ENCODE peak calls at places on chromosomes 5 and 9, in six cellular contexts. One of them, this sample, is unnamed.

GRCh38 chr9:97958812-97959511 is 21.0 kb upstream of the HEMGN start:
- DNase-seq in left ventricle myocardium inferior: no peak
- DNase-seq in fibroblast of mammary gland: peak; percentile 71
- DNase-seq in IMR-90: peak; percentile 93
- DNase-seq in BE2C: no peak
- DNase-seq in brain microvascular endothelial cell: peak; percentile 25
- DNase-seq in this sample: no peak

GRCh38 chr5:7690557-7690956 is 160.4 kb downstream of the CFAP90 start:
- DNase-seq in IMR-90: no peak
- DNase-seq in fibroblast of mammary gland: no peak
- DNase-seq in left ventricle myocardium inferior: no peak
- DNase-seq in brain microvascular endothelial cell: no peak
- DNase-seq in BE2C: no peak
- DNase-seq in this sample: no peak

GRCh38 chr9:77554706-77555105 is 93.4 kb downstream of the GNA14 start:
- DNase-seq in BE2C: no peak
- DNase-seq in fibroblast of mammary gland: no peak
- DNase-seq in IMR-90: no peak
- DNase-seq in left ventricle myocardium inferior: no peak
- DNase-seq in brain microvascular endothelial cell: no peak
- DNase-seq in this sample: no peak

GRCh38 chr5:169626779-169627178 is 10.3 kb upstream of the DOCK2 start:
- DNase-seq in BE2C: no peak
- DNase-seq in IMR-90: peak; percentile 95
- DNase-seq in fibroblast of mammary gland: peak; percentile 94
- DNase-seq in left ventricle myocardium inferior: no peak
- DNase-seq in brain microvascular endothelial cell: peak; percentile 86
- DNase-seq in this sample: no peak

GRCh38 chr9:108673386-108673785 is 182.4 kb downstream of the ACTL7B start:
- DNase-seq in brain microvascular endothelial cell: peak; percentile 5
- DNase-seq in BE2C: no peak
- DNase-seq in fibroblast of mammary gland: peak; percentile 58
- DNase-seq in IMR-90: no peak
- DNase-seq in left ventricle myocardium inferior: no peak
- DNase-seq in this sample: no peak

GRCh38 chr5:139651502-139651862 is 3.3 kb downstream of the CXXC5 start:
- DNase-seq in IMR-90: no peak
- DNase-seq in BE2C: no peak
- DNase-seq in brain microvascular endothelial cell: no peak
- DNase-seq in fibroblast of mammary gland: peak; percentile 46
- DNase-seq in left ventricle myocardium inferior: peak; percentile 13
- DNase-seq in this sample: no peak

GRCh38 chr5:7811715-7812114 is 39.2 kb downstream of the CFAP90 start:
- DNase-seq in fibroblast of mammary gland: no peak
- DNase-seq in BE2C: no peak
- DNase-seq in brain microvascular endothelial cell: no peak
- DNase-seq in IMR-90: no peak
- DNase-seq in left ventricle myocardium inferior: no peak
- DNase-seq in this sample: no peak

GRCh38 chr5:2017540-2018389 is 135.0 kb upstream of the IRX4 start:
- DNase-seq in BE2C: no peak
- DNase-seq in IMR-90: peak; percentile 10
- DNase-seq in brain microvascular endothelial cell: peak; percentile 17
- DNase-seq in left ventricle myocardium inferior: no peak
- DNase-seq in fibroblast of mammary gland: peak; percentile 30
- DNase-seq in this sample: no peak

GRCh38 chr9:90552317-90552716 is 90.3 kb downstream of the DIRAS2 start:
- DNase-seq in brain microvascular endothelial cell: no peak
- DNase-seq in IMR-90: no peak
- DNase-seq in BE2C: no peak
- DNase-seq in fibroblast of mammary gland: no peak
- DNase-seq in left ventricle myocardium inferior: no peak
- DNase-seq in this sample: no peak

GRCh38 chr9:7185612-7186011 is 427.8 kb downstream of the KDM4C start:
- DNase-seq in brain microvascular endothelial cell: peak; percentile 87
- DNase-seq in BE2C: no peak
- DNase-seq in IMR-90: peak; percentile 90
- DNase-seq in fibroblast of mammary gland: peak; percentile 83
- DNase-seq in left ventricle myocardium inferior: no peak
- DNase-seq in this sample: no peak

GRCh38 chr9:28925184-28925583 is 1351.9 kb upstream of the C9orf72 start:
- DNase-seq in BE2C: no peak
- DNase-seq in brain microvascular endothelial cell: no peak
- DNase-seq in fibroblast of mammary gland: no peak
- DNase-seq in IMR-90: no peak
- DNase-seq in left ventricle myocardium inferior: no peak
- DNase-seq in this sample: no peak

GRCh38 chr9:33524431-33524947 is 438 bp downstream of the ANKRD18B start:
- DNase-seq in brain microvascular endothelial cell: no peak
- DNase-seq in left ventricle myocardium inferior: no peak
- DNase-seq in IMR-90: no peak
- DNase-seq in fibroblast of mammary gland: no peak
- DNase-seq in BE2C: peak; percentile 34
- DNase-seq in this sample: no peak

GRCh38 chr9:136075881-136076678 is 19.0 kb downstream of the NACC2 start:
- DNase-seq in fibroblast of mammary gland: no peak
- DNase-seq in IMR-90: no peak
- DNase-seq in BE2C: no peak
- DNase-seq in left ventricle myocardium inferior: no peak
- DNase-seq in brain microvascular endothelial cell: no peak
- DNase-seq in this sample: peak; percentile 79

GRCh38 chr9:81824802-81825770 is 103.1 kb upstream of the SPATA31D4 start:
- DNase-seq in IMR-90: no peak
- DNase-seq in fibroblast of mammary gland: no peak
- DNase-seq in left ventricle myocardium inferior: no peak
- DNase-seq in BE2C: no peak
- DNase-seq in brain microvascular endothelial cell: no peak
- DNase-seq in this sample: no peak

GRCh38 chr9:127368852-127369402 is 28.0 kb upstream of the SLC2A8 start:
- DNase-seq in fibroblast of mammary gland: no peak
- DNase-seq in IMR-90: no peak
- DNase-seq in brain microvascular endothelial cell: no peak
- DNase-seq in left ventricle myocardium inferior: no peak
- DNase-seq in BE2C: no peak
- DNase-seq in this sample: no peak

GRCh38 chr5:14016549-14016948 is 72.1 kb upstream of the DNAH5 start:
- DNase-seq in brain microvascular endothelial cell: no peak
- DNase-seq in left ventricle myocardium inferior: no peak
- DNase-seq in fibroblast of mammary gland: no peak
- DNase-seq in BE2C: no peak
- DNase-seq in IMR-90: no peak
- DNase-seq in this sample: no peak

GRCh38 chr9:137148661-137149060 is 9.7 kb downstream of the GRIN1 start:
- DNase-seq in brain microvascular endothelial cell: no peak
- DNase-seq in IMR-90: no peak
- DNase-seq in BE2C: peak; percentile 11
- DNase-seq in left ventricle myocardium inferior: no peak
- DNase-seq in fibroblast of mammary gland: no peak
- DNase-seq in this sample: no peak

GRCh38 chr5:14204785-14205321 is 61.7 kb downstream of the TRIO start:
- DNase-seq in fibroblast of mammary gland: peak; percentile 87
- DNase-seq in BE2C: peak; percentile 37
- DNase-seq in brain microvascular endothelial cell: peak; percentile 83
- DNase-seq in IMR-90: peak; percentile 82
- DNase-seq in left ventricle myocardium inferior: peak; percentile 29
- DNase-seq in this sample: peak; percentile 51

GRCh38 chr5:159156839-159157238 is 52.5 kb downstream of the RNF145 start:
- DNase-seq in left ventricle myocardium inferior: no peak
- DNase-seq in IMR-90: peak; percentile 83
- DNase-seq in brain microvascular endothelial cell: peak; percentile 68
- DNase-seq in BE2C: peak; percentile 45
- DNase-seq in fibroblast of mammary gland: peak; percentile 83
- DNase-seq in this sample: no peak

GRCh38 chr9:85142461-85143401 is 473.2 kb downstream of the NTRK2 start:
- DNase-seq in IMR-90: no peak
- DNase-seq in BE2C: no peak
- DNase-seq in left ventricle myocardium inferior: peak; percentile 31
- DNase-seq in brain microvascular endothelial cell: no peak
- DNase-seq in fibroblast of mammary gland: peak; percentile 2
- DNase-seq in this sample: no peak

GRCh38 chr5:122701640-122702523 is 73.0 kb upstream of the SNX2 start:
- DNase-seq in BE2C: no peak
- DNase-seq in fibroblast of mammary gland: no peak
- DNase-seq in left ventricle myocardium inferior: no peak
- DNase-seq in brain microvascular endothelial cell: no peak
- DNase-seq in IMR-90: no peak
- DNase-seq in this sample: no peak

GRCh38 chr5:73774924-73775323 is 148.9 kb downstream of the ARHGEF28 start:
- DNase-seq in left ventricle myocardium inferior: no peak
- DNase-seq in BE2C: no peak
- DNase-seq in brain microvascular endothelial cell: no peak
- DNase-seq in fibroblast of mammary gland: no peak
- DNase-seq in IMR-90: no peak
- DNase-seq in this sample: no peak

GRCh38 chr5:54764102-54764501 is 221.3 kb downstream of the ESM1 start:
- DNase-seq in IMR-90: no peak
- DNase-seq in brain microvascular endothelial cell: no peak
- DNase-seq in left ventricle myocardium inferior: no peak
- DNase-seq in fibroblast of mammary gland: no peak
- DNase-seq in BE2C: no peak
- DNase-seq in this sample: no peak

GRCh38 chr5:139138790-139139189 is 59.4 kb downstream of the SIL1 start:
- DNase-seq in brain microvascular endothelial cell: peak; percentile 32
- DNase-seq in left ventricle myocardium inferior: peak; percentile 33
- DNase-seq in BE2C: no peak
- DNase-seq in fibroblast of mammary gland: peak; percentile 50
- DNase-seq in IMR-90: peak; percentile 56
- DNase-seq in this sample: no peak

GRCh38 chr5:169265888-169266287 is 35.1 kb downstream of the SLIT3 start:
- DNase-seq in left ventricle myocardium inferior: no peak
- DNase-seq in brain microvascular endothelial cell: no peak
- DNase-seq in fibroblast of mammary gland: peak; percentile 20
- DNase-seq in IMR-90: peak; percentile 2
- DNase-seq in BE2C: no peak
- DNase-seq in this sample: no peak

GRCh38 chr9:117335797-117336435 is 78.9 kb downstream of the ASTN2 start:
- DNase-seq in IMR-90: no peak
- DNase-seq in fibroblast of mammary gland: no peak
- DNase-seq in BE2C: no peak
- DNase-seq in left ventricle myocardium inferior: no peak
- DNase-seq in brain microvascular endothelial cell: no peak
- DNase-seq in this sample: no peak

GRCh38 chr9:110575952-110576351 is 3.6 kb downstream of the SVEP1 start:
- DNase-seq in BE2C: no peak
- DNase-seq in left ventricle myocardium inferior: no peak
- DNase-seq in brain microvascular endothelial cell: no peak
- DNase-seq in IMR-90: no peak
- DNase-seq in fibroblast of mammary gland: no peak
- DNase-seq in this sample: no peak

GRCh38 chr5:172905771-172906170 is 53.5 kb upstream of the RPL26L1 start:
- DNase-seq in brain microvascular endothelial cell: no peak
- DNase-seq in left ventricle myocardium inferior: no peak
- DNase-seq in fibroblast of mammary gland: no peak
- DNase-seq in BE2C: no peak
- DNase-seq in IMR-90: no peak
- DNase-seq in this sample: no peak

GRCh38 chr9:12819436-12820185 is 44.8 kb downstream of the LURAP1L start:
- DNase-seq in fibroblast of mammary gland: peak; percentile 69
- DNase-seq in brain microvascular endothelial cell: no peak
- DNase-seq in IMR-90: no peak
- DNase-seq in left ventricle myocardium inferior: no peak
- DNase-seq in BE2C: peak; percentile 49
- DNase-seq in this sample: no peak

DNA sequence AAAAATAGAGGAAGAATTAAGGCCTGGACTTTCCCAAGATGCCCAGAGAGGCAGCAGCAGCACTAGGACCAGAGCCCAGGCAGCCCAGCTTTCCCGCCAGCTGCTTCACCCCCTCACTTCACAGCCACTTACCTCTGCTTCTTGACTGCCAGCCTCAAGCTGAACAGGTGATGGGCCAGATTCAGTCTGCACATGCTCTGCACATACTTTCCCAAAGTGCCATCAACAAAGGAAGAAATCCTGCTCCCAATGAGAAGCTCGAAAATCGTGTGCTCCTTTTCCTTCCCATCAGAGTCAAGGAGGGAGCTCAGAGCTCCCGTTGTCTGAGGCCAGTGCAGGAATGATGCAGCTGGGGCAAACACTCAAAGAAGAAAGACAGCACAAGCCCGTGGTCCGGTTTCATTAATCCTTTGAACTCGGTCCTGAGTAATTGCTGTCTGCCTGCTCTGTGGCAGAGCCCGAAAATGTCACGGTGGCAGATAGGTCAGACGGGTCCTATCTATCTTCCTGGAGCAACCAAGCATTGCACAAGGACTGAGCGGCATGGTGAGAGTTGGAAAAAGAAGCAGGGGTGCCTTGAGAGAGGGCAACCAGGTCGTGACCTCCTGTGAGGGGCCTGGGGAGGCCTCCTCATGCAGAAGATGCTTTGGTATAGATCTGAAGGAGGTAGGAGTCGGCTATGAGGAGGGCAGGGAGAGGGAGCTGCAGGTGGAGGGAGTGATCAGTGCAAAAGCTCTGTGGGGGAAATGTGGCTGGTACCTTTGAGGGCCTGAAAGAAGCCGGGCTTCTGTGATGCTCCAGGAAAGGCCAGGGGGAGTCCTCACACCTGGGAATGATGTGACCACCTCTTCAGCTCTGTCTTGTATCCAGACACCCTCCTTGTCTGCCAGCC is 3.8 kb upstream of the SLC25A48 start:
- DNase-seq in brain microvascular endothelial cell: no peak
- DNase-seq in BE2C: no peak
- DNase-seq in left ventricle myocardium inferior: no peak
- DNase-seq in IMR-90: no peak
- DNase-seq in fibroblast of mammary gland: no peak
- DNase-seq in this sample: no peak
- TF ChIP-seq CTCF in brain microvascular endothelial cell: no peak
- TF ChIP-seq CTCF in BE2C: no peak
- TF ChIP-seq CTCF in left ventricle myocardium inferior: no peak
- TF ChIP-seq CTCF in IMR-90: no peak
- TF ChIP-seq CTCF in fibroblast of mammary gland: no peak
- TF ChIP-seq CTCF in this sample: peak; percentile 36

GRCh38 chr5:157294692-157295091 is 28.8 kb downstream of the CYFIP2 start:
- DNase-seq in fibroblast of mammary gland: no peak
- DNase-seq in left ventricle myocardium inferior: no peak
- DNase-seq in brain microvascular endothelial cell: no peak
- DNase-seq in BE2C: no peak
- DNase-seq in IMR-90: no peak
- DNase-seq in this sample: no peak
- TF ChIP-seq CTCF in fibroblast of mammary gland: no peak
- TF ChIP-seq CTCF in left ventricle myocardium inferior: no peak
- TF ChIP-seq CTCF in brain microvascular endothelial cell: peak; percentile 3
- TF ChIP-seq CTCF in BE2C: peak; percentile 6
- TF ChIP-seq CTCF in IMR-90: no peak
- TF ChIP-seq CTCF in this sample: no peak

GRCh38 chr9:4423207-4423610 is 67.1 kb upstream of the SLC1A1 start:
- DNase-seq in BE2C: no peak
- DNase-seq in brain microvascular endothelial cell: no peak
- DNase-seq in IMR-90: no peak
- DNase-seq in fibroblast of mammary gland: no peak
- DNase-seq in left ventricle myocardium inferior: no peak
- DNase-seq in this sample: no peak
- TF ChIP-seq CTCF in BE2C: no peak
- TF ChIP-seq CTCF in brain microvascular endothelial cell: peak; percentile 10
- TF ChIP-seq CTCF in IMR-90: no peak
- TF ChIP-seq CTCF in fibroblast of mammary gland: no peak
- TF ChIP-seq CTCF in left ventricle myocardium inferior: no peak
- TF ChIP-seq CTCF in this sample: no peak

DNA sequence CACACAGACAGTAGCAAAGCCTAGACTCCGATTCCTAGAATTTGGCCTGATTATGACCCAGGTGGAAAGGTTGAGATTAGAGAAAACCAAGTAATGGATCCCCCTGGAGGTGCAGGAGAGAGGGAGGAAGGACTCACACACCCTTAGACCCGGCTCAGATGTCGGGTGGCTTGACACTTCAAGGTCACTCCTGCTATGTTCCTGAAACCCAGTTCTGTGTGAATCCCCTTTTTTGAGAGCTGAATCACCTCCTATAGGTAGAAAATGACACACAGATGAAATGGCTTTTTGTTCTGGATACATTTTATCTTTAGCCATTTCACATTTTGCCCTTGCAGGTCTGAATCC is 192.8 kb downstream of the ARRDC3 start:
- DNase-seq in brain microvascular endothelial cell: no peak
- DNase-seq in fibroblast of mammary gland: no peak
- DNase-seq in IMR-90: no peak
- DNase-seq in BE2C: no peak
- DNase-seq in left ventricle myocardium inferior: no peak
- DNase-seq in this sample: no peak
- TF ChIP-seq CTCF in brain microvascular endothelial cell: no peak
- TF ChIP-seq CTCF in fibroblast of mammary gland: peak; percentile 6
- TF ChIP-seq CTCF in IMR-90: no peak
- TF ChIP-seq CTCF in BE2C: no peak
- TF ChIP-seq CTCF in left ventricle myocardium inferior: no peak
- TF ChIP-seq CTCF in this sample: no peak